ENCODE peak calls at places on chromosomes 16 and 17, in nine cellular contexts. D is OCI-LY7, Q is stomach, J is neural progenitor cell, A is mesothelial cell of epicardium, M is IMR-90, Y is cardiac muscle cell, C is B cell, E is prostate gland. Z is an unnamed sample.

GRCh38 chr17:1643293-1643998 is 2.1 kb downstream of the SCARF1 start:
- DNase-seq in D (peak), Q (peak), J (peak), A (peak), M (no peak), Y (peak), C (peak), E (peak), Z (no peak)

GRCh38 chr17:44847581-44847980 is at the start of gene HIGD1B:
- DNase-seq in D (no peak), Q (no peak), J (no peak), A (no peak), M (no peak), Y (no peak), C (no peak), E (no peak), Z (no peak)

GRCh38 chr16:86351041-86351784 is 159.1 kb upstream of the FOXF1 start:
- DNase-seq in D (no peak), Q (no peak), J (no peak), A (no peak), M (no peak), Y (no peak), C (no peak), E (no peak), Z (no peak)

GRCh38 chr16:84088695-84089395 is 27.9 kb downstream of the MBTPS1 start:
- DNase-seq in D (peak), Q (peak), J (no peak), A (no peak), M (no peak), Y (no peak), C (peak), E (no peak), Z (peak)

GRCh38 chr17:17376362-17376761 is 73.2 kb downstream of the NT5M start:
- DNase-seq in D (no peak), Q (no peak), J (no peak), A (no peak), M (peak), Y (peak), C (no peak), E (no peak), Z (no peak)

GRCh38 chr17:1422907-1423306 is 22.9 kb upstream of the YWHAE start:
- DNase-seq in D (no peak), Q (no peak), J (no peak), A (no peak), M (peak), Y (no peak), C (no peak), E (no peak), Z (no peak)

GRCh38 chr17:51908841-51909537 is 249.5 kb downstream of the CA10 start:
- DNase-seq in D (no peak), Q (no peak), J (no peak), A (no peak), M (no peak), Y (no peak), C (no peak), E (no peak), Z (no peak)

GRCh38 chr17:45410144-45411091 is 22.3 kb downstream of the ARHGAP27 start:
- DNase-seq in D (peak), Q (no peak), J (no peak), A (no peak), M (no peak), Y (no peak), C (peak), E (no peak), Z (no peak)

GRCh38 chr17:35344262-35344661 is 29.2 kb downstream of the SLFN11 start:
- DNase-seq in D (no peak), Q (no peak), J (no peak), A (no peak), M (no peak), Y (no peak), C (no peak), E (no peak), Z (no peak)

GRCh38 chr17:32971171-32971570 is 20.5 kb upstream of the SPACA3 start:
- DNase-seq in D (no peak), Q (peak), J (no peak), A (no peak), M (no peak), Y (no peak), C (no peak), E (no peak), Z (no peak)

GRCh38 chr16:10521681-10522274 is 58.6 kb downstream of the EMP2 start:
- DNase-seq in D (peak), Q (peak), J (peak), A (no peak), M (peak), Y (peak), C (peak), E (peak), Z (no peak)

GRCh38 chr16:56610017-56610608 is 1.7 kb downstream of the MT2A start:
- DNase-seq in D (peak), Q (peak), J (no peak), A (no peak), M (peak), Y (no peak), C (no peak), E (peak), Z (no peak)

GRCh38 chr16:75620326-75621169 is 2.5 kb downstream of the ADAT1 start:
- DNase-seq in D (no peak), Q (peak), J (no peak), A (no peak), M (no peak), Y (no peak), C (no peak), E (no peak), Z (no peak)

GRCh38 chr17:36592711-36593321 is 1.1 kb downstream of the DHRS11 start:
- DNase-seq in D (no peak), Q (no peak), J (no peak), A (no peak), M (no peak), Y (no peak), C (no peak), E (no peak), Z (no peak)

GRCh38 chr16:4984174-4985000 is 26.3 kb downstream of the SEC14L5 start:
- DNase-seq in D (no peak), Q (no peak), J (no peak), A (no peak), M (no peak), Y (no peak), C (no peak), E (no peak), Z (no peak)

GRCh38 chr16:2942045-2942444 is 22.0 kb upstream of the KREMEN2 start:
- DNase-seq in D (no peak), Q (no peak), J (no peak), A (no peak), M (no peak), Y (no peak), C (no peak), E (no peak), Z (no peak)

GRCh38 chr16:14539631-14540030 is 90.4 kb downstream of the PARN start:
- DNase-seq in D (no peak), Q (no peak), J (no peak), A (no peak), M (peak), Y (no peak), C (no peak), E (no peak), Z (no peak)

GRCh38 chr17:51103451-51103850 is 17.2 kb downstream of the SPAG9 start:
- DNase-seq in D (no peak), Q (peak), J (no peak), A (no peak), M (no peak), Y (peak), C (no peak), E (no peak), Z (no peak)

GRCh38 chr16:83113317-83113716 is 486.5 kb downstream of the CDH13 start:
- DNase-seq in D (peak), Q (no peak), J (peak), A (no peak), M (peak), Y (peak), C (no peak), E (no peak), Z (no peak)

GRCh38 chr16:50269769-50270509 is 3.6 kb downstream of the ADCY7 start:
- DNase-seq in D (peak), Q (no peak), J (no peak), A (no peak), M (no peak), Y (no peak), C (no peak), E (no peak), Z (no peak)

GRCh38 chr17:71878271-71878670 is 242.5 kb upstream of the SOX9 start:
- DNase-seq in D (no peak), Q (no peak), J (no peak), A (no peak), M (no peak), Y (no peak), C (no peak), E (no peak), Z (no peak)

GRCh38 chr17:56112086-56112485 is 41.2 kb upstream of the ANKFN1 start:
- DNase-seq in D (no peak), Q (no peak), J (no peak), A (no peak), M (peak), Y (no peak), C (no peak), E (no peak), Z (no peak)

GRCh38 chr17:33262724-33263123 is 30.4 kb downstream of the ASIC2 start:
- DNase-seq in D (no peak), Q (no peak), J (no peak), A (no peak), M (no peak), Y (no peak), C (no peak), E (no peak), Z (no peak)

GRCh38 chr17:82152114-82152513 is 54.1 kb upstream of the FASN start:
- DNase-seq in D (no peak), Q (no peak), J (no peak), A (no peak), M (no peak), Y (no peak), C (no peak), E (no peak), Z (no peak)
- TF ChIP-seq CTCF in D (no peak), Q (no peak), J (no peak), A (no peak), M (no peak), Y (no peak), C (no peak), E (no peak), Z (no peak)

GRCh38 chr16:47018223-47018891 is 44.9 kb upstream of the DNAJA2 start:
- DNase-seq in D (peak), Q (peak), J (peak), A (no peak), M (peak), Y (peak), C (peak), E (peak), Z (no peak)
- TF ChIP-seq CTCF in D (peak), Q (peak), J (peak), A (peak), M (peak), Y (peak), C (peak), E (peak), Z (peak)

GRCh38 chr17:79340771-79341528 is 266.3 kb downstream of the ENGASE start:
- DNase-seq in D (peak), Q (no peak), J (no peak), A (no peak), M (no peak), Y (no peak), C (peak), E (no peak), Z (no peak)

GRCh38 chr17:79339311-79339710 is 264.7 kb downstream of the ENGASE start:
- DNase-seq in D (no peak), Q (no peak), J (no peak), A (no peak), M (no peak), Y (no peak), C (no peak), E (no peak), Z (no peak)

GRCh38 chr17:79341816-79342215 is 267.2 kb downstream of the ENGASE start:
- DNase-seq in D (no peak), Q (no peak), J (no peak), A (no peak), M (no peak), Y (no peak), C (no peak), E (no peak), Z (no peak)

GRCh38 chr17:79341529-79341780 is 266.8 kb downstream of the ENGASE start:
- DNase-seq in D (no peak), Q (no peak), J (no peak), A (no peak), M (no peak), Y (no peak), C (no peak), E (no peak), Z (no peak)

DNA sequence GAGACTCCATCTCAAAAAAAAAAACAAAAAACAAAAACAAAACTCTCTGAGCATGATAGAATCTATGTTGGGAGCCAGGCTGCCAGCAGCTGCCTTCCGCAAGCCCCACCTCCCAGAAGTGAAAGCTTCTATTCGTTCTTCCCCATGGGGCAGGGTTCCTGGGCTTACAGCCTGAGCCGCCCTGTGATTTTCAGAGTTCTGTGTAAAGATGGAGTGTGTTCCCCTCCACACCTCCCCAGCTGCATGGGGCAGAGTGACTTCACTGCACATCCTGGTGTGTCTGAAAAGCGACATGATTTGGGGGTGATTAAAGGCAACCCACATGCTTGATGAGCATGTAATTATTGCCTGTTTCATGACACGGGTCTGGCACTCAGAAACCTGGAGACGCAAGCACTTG is 265.7 kb downstream of the ENGASE start:
- DNase-seq in D (peak), Q (no peak), J (no peak), A (no peak), M (no peak), Y (no peak), C (peak), E (no peak), Z (no peak)
- TF ChIP-seq CTCF in D (no peak), Q (no peak), J (no peak), A (no peak), M (no peak), Y (no peak), C (no peak), E (no peak), Z (no peak)

GRCh38 chr17:76124582-76125390 is 16.3 kb downstream of the FOXJ1 start:
- DNase-seq in D (peak), Q (no peak), J (peak), A (no peak), M (no peak), Y (no peak), C (no peak), E (no peak), Z (no peak)
- TF ChIP-seq CTCF in D (peak), Q (no peak), J (peak), A (no peak), M (peak), Y (peak), C (peak), E (no peak), Z (no peak)

Z was measured in osteocyte.